ENCODE peak calls at places on chromosome 13, in ten cellular contexts. W is ovary; V is aorta; O is fibroblast of lung; R is tibial artery; K is ascending aorta; J is CD8-positive, alpha-beta T cell; M is upper lobe of left lung; I is uterus; S is psoas muscle. T is an unnamed sample.
A peak's percentile ranks its signal among the peaks of the same experiment; 100 is the strongest.

GRCh38 chr13:101449971-101450748 is 2.3 kb upstream of the ITGBL1 start:
- DNase-seq in W (no peak), V (no peak), O (peak; percentile 96), R (no peak), K (no peak), J (no peak), M (no peak), I (no peak), S (no peak), T (peak; percentile 91)

GRCh38 chr13:63110431-63110830 is 1694.8 kb upstream of the PCDH20 start:
- DNase-seq in W (no peak), V (no peak), O (peak; percentile 56), R (no peak), K (no peak), J (no peak), M (no peak), I (no peak), S (no peak), T (no peak)

GRCh38 chr13:38758278-38758677 is 71.4 kb downstream of the FREM2 start:
- DNase-seq in W (no peak), V (no peak), O (no peak), R (no peak), K (no peak), J (no peak), M (no peak), I (no peak), S (no peak), T (no peak)

GRCh38 chr13:43232866-43233265 is 209.5 kb downstream of the DNAJC15 start:
- DNase-seq in W (no peak), V (no peak), O (peak; percentile 71), R (no peak), K (no peak), J (no peak), M (no peak), I (no peak), S (no peak), T (peak; percentile 51)

GRCh38 chr13:24148414-24149305 is 11.9 kb upstream of the SPATA13 start:
- DNase-seq in W (no peak), V (no peak), O (peak; percentile 99), R (no peak), K (no peak), J (no peak), M (no peak), I (no peak), S (peak; percentile 19), T (peak; percentile 95)

GRCh38 chr13:81487151-81487550 is 1146.2 kb upstream of the SPRY2 start:
- DNase-seq in W (no peak), V (no peak), O (no peak), R (no peak), K (no peak), J (no peak), M (no peak), I (no peak), S (no peak), T (no peak)

GRCh38 chr13:106917024-106917491 is 349.1 kb upstream of the ARGLU1 start:
- DNase-seq in W (no peak), V (peak; percentile 48), O (no peak), R (no peak), K (no peak), J (no peak), M (peak; percentile 74), I (no peak), S (peak; percentile 14), T (no peak)

GRCh38 chr13:37106642-37107041 is 1.2 kb upstream of the CSNK1A1L start:
- DNase-seq in W (no peak), V (no peak), O (no peak), R (no peak), K (no peak), J (no peak), M (no peak), I (no peak), S (no peak), T (peak; percentile 20)

GRCh38 chr13:38417727-38418126 is 68.1 kb downstream of the UFM1 start:
- DNase-seq in W (no peak), V (no peak), O (no peak), R (no peak), K (no peak), J (no peak), M (no peak), I (no peak), S (no peak), T (peak; percentile 81)

GRCh38 chr13:57739089-57739488 is 107.5 kb downstream of the PCDH17 start:
- DNase-seq in W (no peak), V (no peak), O (no peak), R (no peak), K (no peak), J (no peak), M (no peak), I (no peak), S (no peak), T (no peak)

GRCh38 chr13:46679369-46680180 is 117.4 kb downstream of the ESD start:
- DNase-seq in W (no peak), V (no peak), O (peak; percentile 32), R (no peak), K (no peak), J (peak; percentile 36), M (peak; percentile 5), I (peak; percentile 37), S (no peak), T (no peak)

GRCh38 chr13:109333893-109334651 is 452.3 kb downstream of the IRS2 start:
- DNase-seq in W (no peak), V (no peak), O (no peak), R (no peak), K (no peak), J (no peak), M (no peak), I (no peak), S (no peak), T (no peak)

GRCh38 chr13:51764184-51765141 is 39.5 kb downstream of the DHRS12 start:
- DNase-seq in W (no peak), V (peak; percentile 75), O (peak; percentile 81), R (peak; percentile 95), K (peak; percentile 59), J (peak; percentile 34), M (no peak), I (peak; percentile 67), S (peak; percentile 74), T (no peak)

GRCh38 chr13:65656740-65657329 is 1573.3 kb downstream of the PCDH9 start:
- DNase-seq in W (no peak), V (no peak), O (peak; percentile 12), R (no peak), K (no peak), J (no peak), M (no peak), I (no peak), S (no peak), T (no peak)

GRCh38 chr13:64937302-64937701 is 2292.8 kb downstream of the PCDH9 start:
- DNase-seq in W (no peak), V (no peak), O (no peak), R (no peak), K (no peak), J (no peak), M (no peak), I (no peak), S (no peak), T (no peak)

GRCh38 chr13:100542546-100543156 is 45.9 kb downstream of the GGACT start:
- DNase-seq in W (no peak), V (no peak), O (peak; percentile 29), R (no peak), K (no peak), J (no peak), M (no peak), I (no peak), S (no peak), T (peak; percentile 43)

GRCh38 chr13:25619897-25620296 is 248.1 kb downstream of the ATP8A2 start:
- DNase-seq in W (no peak), V (no peak), O (no peak), R (no peak), K (no peak), J (no peak), M (no peak), I (no peak), S (no peak), T (no peak)

GRCh38 chr13:26067601-26068000 is 15.8 kb upstream of the SHISA2 start:
- DNase-seq in W (no peak), V (no peak), O (no peak), R (no peak), K (no peak), J (no peak), M (no peak), I (no peak), S (no peak), T (no peak)

GRCh38 chr13:44223785-44224432 is 149.7 kb upstream of the SERP2 start:
- DNase-seq in W (no peak), V (no peak), O (no peak), R (no peak), K (no peak), J (no peak), M (no peak), I (no peak), S (no peak), T (no peak)

GRCh38 chr13:61988810-61989209 is 573.2 kb upstream of the PCDH20 start:
- DNase-seq in W (no peak), V (no peak), O (no peak), R (no peak), K (no peak), J (no peak), M (no peak), I (no peak), S (no peak), T (no peak)

GRCh38 chr13:61994174-61994573 is 578.5 kb upstream of the PCDH20 start:
- DNase-seq in W (no peak), V (no peak), O (no peak), R (no peak), K (no peak), J (no peak), M (no peak), I (no peak), S (no peak), T (no peak)

GRCh38 chr13:61989984-61990383 is 574.3 kb upstream of the PCDH20 start:
- DNase-seq in W (no peak), V (no peak), O (no peak), R (no peak), K (no peak), J (no peak), M (no peak), I (no peak), S (no peak), T (no peak)
- H3K27ac ChIP-seq in W (no peak overlapping the region), V (no peak overlapping the region), O (no peak overlapping the region), R (no peak overlapping the region), K (no peak overlapping the region), J (no peak overlapping the region), M (no peak overlapping the region), I (no peak overlapping the region), S (no peak overlapping the region), T (no peak overlapping the region)

GRCh38 chr13:73591861-73592260 is 533.1 kb downstream of the KLF5 start:
- DNase-seq in W (no peak), V (no peak), O (no peak), R (no peak), K (no peak), J (no peak), M (no peak), I (no peak), S (no peak), T (no peak)
- H3K4me1 ChIP-seq in W (no peaks in the 10 kb centered on the region), V (no peaks in the 10 kb centered on the region), O (no peaks in the 10 kb centered on the region), R (no peaks in the 10 kb centered on the region), K (no peaks in the 10 kb centered on the region), J (no peaks in the 10 kb centered on the region), M (no peaks in the 10 kb centered on the region), I (no peaks in the 10 kb centered on the region), S (no peaks in the 10 kb centered on the region), T (no peaks in the 10 kb centered on the region)

GRCh38 chr13:110782185-110782584 is 68.7 kb downstream of the ING1 start:
- DNase-seq in W (no peak), V (no peak), O (no peak), R (no peak), K (no peak), J (no peak), M (no peak), I (no peak), S (no peak), T (no peak)
- H3K27me3 ChIP-seq in W (no peaks in the 10 kb centered on the region), V (no peaks in the 10 kb centered on the region), O (peaks cover 8% of the 10 kb centered on the region), R (no peaks in the 10 kb centered on the region), K (no peaks in the 10 kb centered on the region), J (no peaks in the 10 kb centered on the region), M (no peaks in the 10 kb centered on the region), I (no peaks in the 10 kb centered on the region), S (no peaks in the 10 kb centered on the region), T (peaks cover 50% of the 10 kb centered on the region)

GRCh38 chr13:99270503-99270902 is 12.3 kb upstream of the GPR18 start:
- DNase-seq in W (no peak), V (no peak), O (no peak), R (no peak), K (no peak), J (no peak), M (no peak), I (no peak), S (no peak), T (no peak)
- H3K27ac ChIP-seq in W (no peak overlapping the region), V (no peak overlapping the region), O (no peak overlapping the region), R (no peak overlapping the region), K (no peak overlapping the region), J (no peak overlapping the region), M (peak overlapping the region; percentile 46), I (no peak overlapping the region), S (no peak overlapping the region), T (no peak overlapping the region)